ENCODE peak calls at places on chromosomes 2 and 18, in five cellular contexts. J, H, X, S and E are unnamed samples.
A peak's percentile ranks its signal among the peaks of the same experiment; 100 is the strongest.

GRCh38 chr2:25418944-25419677 is 77.4 kb upstream of the DNMT3A start:
- DNase-seq in J (no peak), H (no peak), X (no peak), S (no peak), E (no peak)

GRCh38 chr2:97711394-97711711 is 2.0 kb upstream of the ZAP70 start:
- DNase-seq in J (no peak), H (no peak), X (no peak), S (no peak), E (no peak)

GRCh38 chr2:228039752-228040534 is 141.5 kb downstream of the SPHKAP start:
- DNase-seq in J (no peak), H (no peak), X (no peak), S (no peak), E (no peak)

GRCh38 chr2:119702918-119703401 is 24.0 kb downstream of the TMEM177 start:
- DNase-seq in J (peak; percentile 86), H (peak; percentile 89), X (peak; percentile 78), S (peak; percentile 93), E (no peak)

GRCh38 chr2:47310801-47311560 is 92.0 kb upstream of the MSH2 start:
- DNase-seq in J (no peak), H (no peak), X (no peak), S (peak; percentile 87), E (no peak)

GRCh38 chr2:209534228-209534627 is 110.4 kb downstream of the MAP2 start:
- DNase-seq in J (no peak), H (no peak), X (no peak), S (no peak), E (no peak)

GRCh38 chr18:10973579-10974260 is 175.6 kb downstream of the PIEZO2 start:
- DNase-seq in J (no peak), H (no peak), X (no peak), S (no peak), E (no peak)

GRCh38 chr2:33511141-33511540 is 34.7 kb downstream of the RASGRP3 start:
- DNase-seq in J (no peak), H (no peak), X (no peak), S (no peak), E (no peak)

GRCh38 chr2:3457524-3458395 is 61.6 kb downstream of the ADI1 start:
- DNase-seq in J (no peak), H (no peak), X (no peak), S (no peak), E (no peak)

GRCh38 chr2:11234309-11234708 is 79.0 kb downstream of the SLC66A3 start:
- DNase-seq in J (no peak), H (no peak), X (no peak), S (no peak), E (no peak)
- TF ChIP-seq CTCF in J (peak; percentile 17), H (peak; percentile 22), X (peak; percentile 45), S (peak; percentile 8), E (no peak)

GRCh38 chr2:83742117-83742782 is 716.8 kb downstream of the SUCLG1 start:
- DNase-seq in J (no peak), H (no peak), X (no peak), S (no peak), E (no peak)
- TF ChIP-seq CTCF in J (no peak), H (no peak), X (no peak), S (no peak), E (no peak)

GRCh38 chr2:237604960-237605359 is 14.4 kb upstream of the RAB17 start:
- DNase-seq in J (no peak), H (no peak), X (no peak), S (no peak), E (no peak)
- TF ChIP-seq CTCF in J (no peak), H (peak; percentile 12), X (no peak), S (peak; percentile 13), E (no peak)

GRCh38 chr2:188369365-188369764 is 77.7 kb downstream of the GULP1 start:
- DNase-seq in J (no peak), H (no peak), X (no peak), S (no peak), E (no peak)
- TF ChIP-seq CTCF in J (peak; percentile 63), H (peak; percentile 51), X (no peak), S (peak; percentile 59), E (no peak)